ENCODE peak calls at places on chromosomes 7 and 10, in five cellular contexts. L is central memory CD4-positive, alpha-beta T cell; E is body of pancreas; J is GM23248; N is progenitor cell of endocrine pancreas. S is an unnamed sample.
A peak's percentile ranks its signal among the peaks of the same experiment; 100 is the strongest.

GRCh38 chr10:31728698-31729224 is 199.9 kb downstream of the ARHGAP12 start:
- DNase-seq in L (no peak), E (no peak), J (no peak), N (no peak), S (no peak)

GRCh38 chr10:65342226-65342625 is 1583.6 kb upstream of the LRRTM3 start:
- DNase-seq in L (no peak), E (peak; percentile 21), J (no peak), N (no peak), S (no peak)

GRCh38 chr10:119478111-119479047 is 64.1 kb downstream of the RGS10 start:
- DNase-seq in L (peak; percentile 53), E (no peak), J (no peak), N (no peak), S (no peak)

GRCh38 chr10:110147961-110148360 is 59.4 kb upstream of the MXI1 start:
- DNase-seq in L (no peak), E (no peak), J (no peak), N (no peak), S (peak; percentile 60)

GRCh38 chr10:57849726-57850357 is 417.9 kb downstream of the IPMK start:
- DNase-seq in L (no peak), E (no peak), J (peak; percentile 23), N (no peak), S (peak; percentile 4)

GRCh38 chr10:36172574-36172973 is 530.5 kb upstream of the FZD8 start:
- DNase-seq in L (no peak), E (no peak), J (peak; percentile 68), N (no peak), S (no peak)

GRCh38 chr10:112182808-112183328 is 697 bp downstream of the GPAM start:
- DNase-seq in L (no peak), E (no peak), J (no peak), N (no peak), S (no peak)

GRCh38 chr7:150838965-150839650 is 13.2 kb upstream of the AOC1 start:
- DNase-seq in L (no peak), E (no peak), J (no peak), N (no peak), S (no peak)

GRCh38 chr10:69318087-69318996 is 40.0 kb downstream of the HK1 start:
- DNase-seq in L (peak; percentile 90), E (peak; percentile 91), J (peak; percentile 93), N (peak; percentile 79), S (peak; percentile 84)